ENCODE peak calls at places on chromosomes 12 and 14, in seven cellular contexts. One of them, this sample, is unnamed.

GRCh38 chr14:98984027-98984718 is 287.8 kb downstream of the BCL11B start:
- DNase-seq in Calu3: no peak
- DNase-seq in Peyer's patch: no peak
- DNase-seq in left lung: no peak
- DNase-seq in lower leg skin: no peak
- DNase-seq in mammary epithelial cell: no peak
- DNase-seq in fibroblast of mammary gland: no peak
- DNase-seq in this sample: no peak

GRCh38 chr14:54046250-54046649 is 89.6 kb upstream of the BMP4 start:
- DNase-seq in fibroblast of mammary gland: no peak
- DNase-seq in lower leg skin: no peak
- DNase-seq in Peyer's patch: no peak
- DNase-seq in left lung: no peak
- DNase-seq in mammary epithelial cell: no peak
- DNase-seq in Calu3: no peak
- DNase-seq in this sample: no peak

GRCh38 chr12:80709811-80710726 is 2.6 kb downstream of the MYF6 start:
- DNase-seq in Calu3: no peak
- DNase-seq in left lung: no peak
- DNase-seq in fibroblast of mammary gland: no peak
- DNase-seq in lower leg skin: no peak
- DNase-seq in Peyer's patch: no peak
- DNase-seq in mammary epithelial cell: no peak
- DNase-seq in this sample: no peak

GRCh38 chr12:132222096-132222807 is 78.0 kb downstream of the NOC4L start:
- DNase-seq in Calu3: peak
- DNase-seq in Peyer's patch: peak
- DNase-seq in left lung: no peak
- DNase-seq in mammary epithelial cell: peak
- DNase-seq in lower leg skin: no peak
- DNase-seq in fibroblast of mammary gland: no peak
- DNase-seq in this sample: peak

GRCh38 chr12:2166696-2167095 is 113.9 kb downstream of the CACNA1C start:
- DNase-seq in left lung: no peak
- DNase-seq in Calu3: no peak
- DNase-seq in lower leg skin: no peak
- DNase-seq in fibroblast of mammary gland: no peak
- DNase-seq in mammary epithelial cell: no peak
- DNase-seq in Peyer's patch: no peak
- DNase-seq in this sample: no peak

GRCh38 chr12:83996671-83997070 is 915.9 kb downstream of the SLC6A15 start:
- DNase-seq in left lung: no peak
- DNase-seq in mammary epithelial cell: peak
- DNase-seq in Calu3: no peak
- DNase-seq in Peyer's patch: no peak
- DNase-seq in lower leg skin: no peak
- DNase-seq in fibroblast of mammary gland: peak
- DNase-seq in this sample: no peak

GRCh38 chr14:54488318-54488645 is 498 bp downstream of the GMFB start:
- DNase-seq in Calu3: no peak
- DNase-seq in lower leg skin: no peak
- DNase-seq in fibroblast of mammary gland: no peak
- DNase-seq in left lung: no peak
- DNase-seq in Peyer's patch: no peak
- DNase-seq in mammary epithelial cell: no peak
- DNase-seq in this sample: no peak

GRCh38 chr12:92596388-92596787 is 106.4 kb upstream of the PLEKHG7 start:
- DNase-seq in lower leg skin: no peak
- DNase-seq in Peyer's patch: no peak
- DNase-seq in mammary epithelial cell: no peak
- DNase-seq in fibroblast of mammary gland: peak
- DNase-seq in left lung: no peak
- DNase-seq in Calu3: no peak
- DNase-seq in this sample: no peak

GRCh38 chr14:64931123-64931522 is 11.4 kb downstream of the GPX2 start:
- DNase-seq in lower leg skin: no peak
- DNase-seq in mammary epithelial cell: no peak
- DNase-seq in Calu3: no peak
- DNase-seq in Peyer's patch: no peak
- DNase-seq in fibroblast of mammary gland: no peak
- DNase-seq in left lung: no peak
- DNase-seq in this sample: no peak

GRCh38 chr12:54688309-54689033 is 40.3 kb upstream of the DCD start:
- DNase-seq in left lung: no peak
- DNase-seq in Peyer's patch: no peak
- DNase-seq in Calu3: no peak
- DNase-seq in lower leg skin: no peak
- DNase-seq in mammary epithelial cell: no peak
- DNase-seq in fibroblast of mammary gland: no peak
- DNase-seq in this sample: no peak

GRCh38 chr14:53470351-53471043 is 317.4 kb upstream of the DDHD1 start:
- DNase-seq in Calu3: no peak
- DNase-seq in Peyer's patch: no peak
- DNase-seq in mammary epithelial cell: no peak
- DNase-seq in lower leg skin: no peak
- DNase-seq in left lung: peak
- DNase-seq in fibroblast of mammary gland: no peak
- DNase-seq in this sample: no peak

GRCh38 chr12:28327722-28328121 is 137.5 kb downstream of the CCDC91 start:
- DNase-seq in lower leg skin: no peak
- DNase-seq in fibroblast of mammary gland: no peak
- DNase-seq in mammary epithelial cell: no peak
- DNase-seq in Calu3: no peak
- DNase-seq in left lung: no peak
- DNase-seq in Peyer's patch: no peak
- DNase-seq in this sample: no peak

GRCh38 chr14:64762044-64763034 is 58.1 kb downstream of the PLEKHG3 start:
- DNase-seq in mammary epithelial cell: peak
- DNase-seq in Peyer's patch: no peak
- DNase-seq in lower leg skin: no peak
- DNase-seq in fibroblast of mammary gland: peak
- DNase-seq in left lung: peak
- DNase-seq in Calu3: peak
- DNase-seq in this sample: peak

GRCh38 chr12:53862831-53863230 is 75.8 kb upstream of the HOXC13 start:
- DNase-seq in Calu3: no peak
- DNase-seq in mammary epithelial cell: peak
- DNase-seq in fibroblast of mammary gland: peak
- DNase-seq in Peyer's patch: no peak
- DNase-seq in lower leg skin: no peak
- DNase-seq in left lung: no peak
- DNase-seq in this sample: no peak

GRCh38 chr14:73773441-73774243 is 59.5 kb upstream of the PNMA1 start:
- DNase-seq in lower leg skin: no peak
- DNase-seq in left lung: peak
- DNase-seq in mammary epithelial cell: no peak
- DNase-seq in Peyer's patch: no peak
- DNase-seq in fibroblast of mammary gland: no peak
- DNase-seq in Calu3: no peak
- DNase-seq in this sample: no peak

GRCh38 chr12:69843653-69844052 is 18.6 kb downstream of the MYRFL start:
- DNase-seq in Calu3: no peak
- DNase-seq in Peyer's patch: no peak
- DNase-seq in mammary epithelial cell: no peak
- DNase-seq in left lung: no peak
- DNase-seq in lower leg skin: no peak
- DNase-seq in fibroblast of mammary gland: no peak
- DNase-seq in this sample: no peak

GRCh38 chr14:73467800-73468199 is 9.5 kb upstream of the NUMB start:
- DNase-seq in left lung: no peak
- DNase-seq in fibroblast of mammary gland: peak
- DNase-seq in Calu3: no peak
- DNase-seq in mammary epithelial cell: no peak
- DNase-seq in lower leg skin: peak
- DNase-seq in Peyer's patch: no peak
- DNase-seq in this sample: no peak

GRCh38 chr12:18752280-18752920 is 14.5 kb downstream of the CAPZA3 start:
- DNase-seq in left lung: no peak
- DNase-seq in fibroblast of mammary gland: peak
- DNase-seq in lower leg skin: no peak
- DNase-seq in mammary epithelial cell: no peak
- DNase-seq in Peyer's patch: no peak
- DNase-seq in Calu3: no peak
- DNase-seq in this sample: no peak

GRCh38 chr12:115709410-115710065 is 568.0 kb downstream of the MED13L start:
- DNase-seq in Calu3: no peak
- DNase-seq in mammary epithelial cell: no peak
- DNase-seq in Peyer's patch: no peak
- DNase-seq in left lung: peak
- DNase-seq in fibroblast of mammary gland: peak
- DNase-seq in lower leg skin: no peak
- DNase-seq in this sample: no peak

GRCh38 chr12:49057888-49058287 is 2.7 kb downstream of the KMT2D start:
- DNase-seq in fibroblast of mammary gland: no peak
- DNase-seq in Peyer's patch: no peak
- DNase-seq in mammary epithelial cell: peak
- DNase-seq in left lung: peak
- DNase-seq in Calu3: no peak
- DNase-seq in lower leg skin: no peak
- DNase-seq in this sample: no peak

GRCh38 chr14:103705158-103705523 is 10.1 kb downstream of the XRCC3 start:
- DNase-seq in Calu3: no peak
- DNase-seq in mammary epithelial cell: no peak
- DNase-seq in lower leg skin: no peak
- DNase-seq in fibroblast of mammary gland: no peak
- DNase-seq in left lung: peak
- DNase-seq in Peyer's patch: no peak
- DNase-seq in this sample: no peak

GRCh38 chr12:55372521-55372920 is 9.7 kb downstream of the OR6C75 start:
- DNase-seq in left lung: no peak
- DNase-seq in Calu3: no peak
- DNase-seq in mammary epithelial cell: no peak
- DNase-seq in Peyer's patch: no peak
- DNase-seq in fibroblast of mammary gland: no peak
- DNase-seq in lower leg skin: no peak
- DNase-seq in this sample: no peak

GRCh38 chr12:3167636-3168035 is 90.5 kb downstream of the TSPAN9 start:
- DNase-seq in left lung: no peak
- DNase-seq in Calu3: no peak
- DNase-seq in lower leg skin: no peak
- DNase-seq in Peyer's patch: no peak
- DNase-seq in fibroblast of mammary gland: no peak
- DNase-seq in mammary epithelial cell: no peak
- DNase-seq in this sample: no peak

GRCh38 chr14:68976160-68977067 is 2.7 kb downstream of the ACTN1 start:
- DNase-seq in Peyer's patch: no peak
- DNase-seq in mammary epithelial cell: peak
- DNase-seq in fibroblast of mammary gland: peak
- DNase-seq in Calu3: no peak
- DNase-seq in left lung: no peak
- DNase-seq in lower leg skin: peak
- DNase-seq in this sample: no peak

GRCh38 chr12:857611-858010 is 91.9 kb downstream of the RAD52 start:
- DNase-seq in left lung: no peak
- DNase-seq in Calu3: no peak
- DNase-seq in lower leg skin: no peak
- DNase-seq in fibroblast of mammary gland: peak
- DNase-seq in mammary epithelial cell: peak
- DNase-seq in Peyer's patch: no peak
- DNase-seq in this sample: no peak

GRCh38 chr14:70955543-70956480 is 48.6 kb downstream of the PCNX1 start:
- DNase-seq in left lung: no peak
- DNase-seq in Peyer's patch: peak
- DNase-seq in lower leg skin: no peak
- DNase-seq in Calu3: peak
- DNase-seq in mammary epithelial cell: no peak
- DNase-seq in fibroblast of mammary gland: peak
- DNase-seq in this sample: no peak
- TF ChIP-seq CTCF in left lung: peak
- TF ChIP-seq CTCF in Peyer's patch: peak
- TF ChIP-seq CTCF in lower leg skin: no peak
- TF ChIP-seq CTCF in Calu3: peak
- TF ChIP-seq CTCF in mammary epithelial cell: peak
- TF ChIP-seq CTCF in fibroblast of mammary gland: peak
- TF ChIP-seq CTCF in this sample: peak

GRCh38 chr14:97946291-97946690 is 1149.1 kb downstream of the VRK1 start:
- DNase-seq in left lung: no peak
- DNase-seq in Peyer's patch: no peak
- DNase-seq in fibroblast of mammary gland: no peak
- DNase-seq in lower leg skin: no peak
- DNase-seq in Calu3: no peak
- DNase-seq in mammary epithelial cell: no peak
- DNase-seq in this sample: no peak
- TF ChIP-seq CTCF in left lung: no peak
- TF ChIP-seq CTCF in Peyer's patch: no peak
- TF ChIP-seq CTCF in fibroblast of mammary gland: no peak
- TF ChIP-seq CTCF in lower leg skin: no peak
- TF ChIP-seq CTCF in Calu3: no peak
- TF ChIP-seq CTCF in mammary epithelial cell: no peak
- TF ChIP-seq CTCF in this sample: no peak

GRCh38 chr12:77116277-77116676 is 50.9 kb upstream of the E2F7 start:
- DNase-seq in fibroblast of mammary gland: peak
- DNase-seq in left lung: no peak
- DNase-seq in Calu3: no peak
- DNase-seq in mammary epithelial cell: no peak
- DNase-seq in Peyer's patch: no peak
- DNase-seq in lower leg skin: no peak
- DNase-seq in this sample: no peak

GRCh38 chr12:77120156-77120555 is 54.8 kb upstream of the E2F7 start:
- DNase-seq in mammary epithelial cell: peak
- DNase-seq in left lung: no peak
- DNase-seq in fibroblast of mammary gland: peak
- DNase-seq in lower leg skin: no peak
- DNase-seq in Calu3: no peak
- DNase-seq in Peyer's patch: no peak
- DNase-seq in this sample: no peak

GRCh38 chr12:77115471-77115870 is 50.1 kb upstream of the E2F7 start:
- DNase-seq in lower leg skin: no peak
- DNase-seq in left lung: no peak
- DNase-seq in Calu3: no peak
- DNase-seq in Peyer's patch: no peak
- DNase-seq in mammary epithelial cell: no peak
- DNase-seq in fibroblast of mammary gland: peak
- DNase-seq in this sample: no peak

GRCh38 chr12:77120695-77121094 is 55.3 kb upstream of the E2F7 start:
- DNase-seq in Peyer's patch: no peak
- DNase-seq in Calu3: no peak
- DNase-seq in lower leg skin: no peak
- DNase-seq in left lung: no peak
- DNase-seq in mammary epithelial cell: peak
- DNase-seq in fibroblast of mammary gland: peak
- DNase-seq in this sample: no peak

GRCh38 chr12:77118696-77119095 is 53.3 kb upstream of the E2F7 start:
- DNase-seq in Calu3: no peak
- DNase-seq in lower leg skin: no peak
- DNase-seq in Peyer's patch: no peak
- DNase-seq in left lung: no peak
- DNase-seq in mammary epithelial cell: no peak
- DNase-seq in fibroblast of mammary gland: peak
- DNase-seq in this sample: no peak
- TF ChIP-seq CTCF in Calu3: no peak
- TF ChIP-seq CTCF in lower leg skin: no peak
- TF ChIP-seq CTCF in Peyer's patch: no peak
- TF ChIP-seq CTCF in left lung: no peak
- TF ChIP-seq CTCF in mammary epithelial cell: no peak
- TF ChIP-seq CTCF in fibroblast of mammary gland: no peak
- TF ChIP-seq CTCF in this sample: no peak

DNA sequence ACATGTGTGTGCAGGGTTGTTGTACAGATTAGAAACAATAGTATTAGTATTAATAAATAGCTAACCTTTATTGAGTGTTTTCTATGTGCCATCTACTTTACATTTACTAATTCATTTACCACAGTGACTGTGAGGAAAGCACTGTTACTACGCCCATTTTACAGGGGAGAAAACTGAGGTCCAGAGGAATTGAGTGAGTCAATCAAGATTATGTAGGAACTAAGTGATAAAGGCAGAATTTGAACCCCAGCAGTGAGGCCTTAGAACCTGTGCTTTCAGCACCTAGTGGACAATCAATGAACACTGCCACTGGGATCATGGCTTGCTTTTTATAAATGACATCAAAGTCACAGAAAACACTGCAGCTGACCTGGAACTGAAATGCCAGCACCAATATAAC is 28.2 kb downstream of the NT5DC3 start:
- DNase-seq in Calu3: no peak
- DNase-seq in lower leg skin: no peak
- DNase-seq in mammary epithelial cell: no peak
- DNase-seq in Peyer's patch: no peak
- DNase-seq in fibroblast of mammary gland: no peak
- DNase-seq in left lung: no peak
- DNase-seq in this sample: no peak
- TF ChIP-seq CTCF in Calu3: no peak
- TF ChIP-seq CTCF in lower leg skin: no peak
- TF ChIP-seq CTCF in mammary epithelial cell: no peak
- TF ChIP-seq CTCF in Peyer's patch: no peak
- TF ChIP-seq CTCF in fibroblast of mammary gland: no peak
- TF ChIP-seq CTCF in left lung: no peak
- TF ChIP-seq CTCF in this sample: no peak